ENCODE peak calls at places on chromosomes 16 and 17, in seven cellular contexts. E, Y, D, H, X, V and Z are unnamed samples. For H3K9me3 and H3K27me3, the result is how much of the 10 kb centered on the place peaks cover.

GRCh38 chr16:83995756-83996155 is 27.7 kb downstream of the NECAB2 start:
- DNase-seq in E (no peak), Y (peak), D (peak), H (peak), X (peak), V (no peak), Z (no peak)

GRCh38 chr17:2707721-2708584 is 3.6 kb downstream of the CLUH start:
- DNase-seq in E (no peak), Y (peak), D (no peak), H (no peak), X (peak), V (no peak), Z (no peak)

GRCh38 chr16:50856991-50857390 is 115.1 kb downstream of the CYLD start:
- DNase-seq in E (no peak), Y (no peak), D (no peak), H (no peak), X (no peak), V (no peak), Z (no peak)

GRCh38 chr16:10138881-10139280 is 43.3 kb downstream of the GRIN2A start:
- DNase-seq in E (no peak), Y (no peak), D (no peak), H (no peak), X (no peak), V (no peak), Z (no peak)

GRCh38 chr16:72247821-72248253 is 75.9 kb upstream of the PMFBP1 start:
- DNase-seq in E (no peak), Y (no peak), D (peak), H (peak), X (no peak), V (no peak), Z (no peak)

GRCh38 chr17:66978514-66979061 is 14.1 kb downstream of the CACNG4 start:
- DNase-seq in E (no peak), Y (peak), D (no peak), H (no peak), X (no peak), V (no peak), Z (no peak)

GRCh38 chr17:50841949-50842354 is 6.6 kb downstream of the WFIKKN2 start:
- DNase-seq in E (peak), Y (peak), D (peak), H (peak), X (peak), V (peak), Z (peak)

GRCh38 chr17:73757324-73757942 is 113.2 kb upstream of the SDK2 start:
- DNase-seq in E (no peak), Y (no peak), D (no peak), H (no peak), X (no peak), V (no peak), Z (no peak)

GRCh38 chr16:72985148-72985882 is 62.6 kb downstream of the ZFHX3 start:
- DNase-seq in E (no peak), Y (peak), D (peak), H (peak), X (peak), V (no peak), Z (no peak)

GRCh38 chr17:50203589-50204345 is 2.3 kb upstream of the COL1A1 start:
- DNase-seq in E (no peak), Y (no peak), D (peak), H (peak), X (no peak), V (no peak), Z (no peak)

GRCh38 chr16:24535827-24536226 is 3.5 kb upstream of the RBBP6 start:
- DNase-seq in E (no peak), Y (no peak), D (no peak), H (no peak), X (no peak), V (no peak), Z (no peak)

GRCh38 chr17:69524854-69525253 is 110.4 kb downstream of the MAP2K6 start:
- DNase-seq in E (no peak), Y (no peak), D (no peak), H (no peak), X (no peak), V (no peak), Z (no peak)

GRCh38 chr17:44197980-44198720 is 1.5 kb downstream of the ATXN7L3 start:
- DNase-seq in E (no peak), Y (no peak), D (peak), H (peak), X (no peak), V (no peak), Z (peak)

GRCh38 chr17:42387663-42388380 is 420 bp downstream of the STAT3 start:
- DNase-seq in E (peak), Y (peak), D (no peak), H (no peak), X (peak), V (no peak), Z (peak)

GRCh38 chr17:45311762-45312476 is 4.9 kb downstream of the MAP3K14 start:
- DNase-seq in E (peak), Y (peak), D (peak), H (peak), X (peak), V (peak), Z (peak)

GRCh38 chr17:71528210-71528609 is 592.6 kb upstream of the SOX9 start:
- DNase-seq in E (no peak), Y (no peak), D (no peak), H (no peak), X (no peak), V (no peak), Z (no peak)

GRCh38 chr17:4074831-4075495 is 67.9 kb downstream of the ZZEF1 start:
- DNase-seq in E (no peak), Y (no peak), D (peak), H (peak), X (peak), V (no peak), Z (no peak)

GRCh38 chr17:17391575-17392370 is 85.0 kb upstream of the MED9 start:
- DNase-seq in E (peak), Y (no peak), D (peak), H (no peak), X (peak), V (no peak), Z (no peak)

GRCh38 chr17:57806083-57806830 is 43.6 kb downstream of the MRPS23 start:
- DNase-seq in E (no peak), Y (no peak), D (no peak), H (no peak), X (peak), V (no peak), Z (no peak)

GRCh38 chr16:10609410-10609774 is 29.0 kb upstream of the EMP2 start:
- DNase-seq in E (no peak), Y (no peak), D (peak), H (peak), X (no peak), V (no peak), Z (peak)

GRCh38 chr17:15361151-15361550 is 19.8 kb upstream of the TEKT3 start:
- DNase-seq in E (no peak), Y (no peak), D (peak), H (no peak), X (no peak), V (no peak), Z (no peak)

GRCh38 chr16:10738231-10739077 is 5.2 kb upstream of the NUBP1 start:
- DNase-seq in E (no peak), Y (peak), D (peak), H (peak), X (no peak), V (peak), Z (peak)

GRCh38 chr16:22386976-22387375 is 12.6 kb upstream of the CDR2 start:
- DNase-seq in E (no peak), Y (no peak), D (peak), H (peak), X (no peak), V (no peak), Z (no peak)

GRCh38 chr17:57589151-57590034 is 155.7 kb downstream of the CCDC182 start:
- DNase-seq in E (no peak), Y (no peak), D (no peak), H (no peak), X (no peak), V (no peak), Z (no peak)

GRCh38 chr17:15967706-15968399 is 22.9 kb downstream of the ADORA2B start:
- DNase-seq in E (no peak), Y (no peak), D (peak), H (no peak), X (no peak), V (no peak), Z (no peak)

GRCh38 chr17:69733171-69734014 is 318.9 kb downstream of the MAP2K6 start:
- DNase-seq in E (no peak), Y (peak), D (peak), H (peak), X (no peak), V (no peak), Z (peak)

GRCh38 chr16:50547944-50548658 is at the start of gene NKD1:
- DNase-seq in E (peak), Y (peak), D (peak), H (peak), X (peak), V (peak), Z (peak)

DNA sequence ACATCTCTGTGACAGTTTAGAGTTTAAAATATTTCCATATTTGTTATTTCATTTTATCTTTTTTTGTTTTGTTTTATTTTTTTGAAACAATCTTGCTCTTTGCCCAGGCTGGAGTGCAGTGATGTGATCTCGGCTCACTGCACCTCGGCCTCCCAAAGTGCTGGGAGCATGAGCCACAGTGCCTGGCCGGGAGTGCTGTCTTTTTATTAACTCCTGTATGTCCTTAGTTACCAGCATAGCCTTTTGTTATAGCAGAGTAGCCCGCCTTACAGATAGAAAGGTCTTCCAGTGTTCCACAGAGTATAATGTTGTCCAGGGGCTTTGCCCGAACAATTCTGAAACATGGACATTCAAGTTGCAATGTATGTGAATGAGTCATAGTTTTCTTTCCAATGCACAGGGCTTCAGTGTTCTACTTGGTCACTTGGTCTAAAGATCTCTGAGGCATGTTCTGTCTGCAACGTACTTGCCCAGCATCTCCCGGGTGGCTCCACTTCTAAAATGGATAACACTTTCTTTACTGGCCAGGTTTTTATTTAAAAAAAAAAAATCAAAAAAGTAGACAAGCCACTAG is 125.6 kb downstream of the KCNJ18 start:
- DNase-seq in E (no peak), Y (no peak), D (no peak), H (no peak), X (no peak), V (no peak), Z (no peak)
- H3K9me3 ChIP-seq in E (under half), Y (under half), D (under half), H (under half), X (half or more), V (under half), Z (under half)

GRCh38 chr16:87063543-87063942 is 253.6 kb downstream of the C16orf95 start:
- DNase-seq in E (no peak), Y (no peak), D (no peak), H (no peak), X (peak), V (no peak), Z (no peak)
- H3K27me3 ChIP-seq in E (under half), Y (half or more), D (under half), H (under half), X (under half), V (under half), Z (under half)

GRCh38 chr16:56343661-56344517 is 81.5 kb downstream of the AMFR start:
- DNase-seq in E (no peak), Y (no peak), D (no peak), H (no peak), X (no peak), V (no peak), Z (no peak)

GRCh38 chr16:56346131-56346890 is 79.0 kb downstream of the AMFR start:
- DNase-seq in E (no peak), Y (no peak), D (no peak), H (no peak), X (no peak), V (no peak), Z (no peak)

GRCh38 chr16:56344518-56345405 is 80.6 kb downstream of the AMFR start:
- DNase-seq in E (no peak), Y (no peak), D (no peak), H (no peak), X (no peak), V (no peak), Z (no peak)

GRCh38 chr16:56347166-56347565 is 78.2 kb downstream of the AMFR start:
- DNase-seq in E (no peak), Y (no peak), D (no peak), H (no peak), X (no peak), V (no peak), Z (no peak)

GRCh38 chr16:56345406-56346050 is 79.8 kb downstream of the AMFR start:
- DNase-seq in E (no peak), Y (no peak), D (no peak), H (no peak), X (no peak), V (no peak), Z (no peak)
- H3K4me3 ChIP-seq in E (no peak), Y (no peak), D (no peak), H (no peak), X (no peak), V (no peak), Z (no peak)

GRCh38 chr16:3311496-3311895 is 6.2 kb downstream of the ZNF75A start:
- DNase-seq in E (no peak), Y (no peak), D (no peak), H (no peak), X (no peak), V (no peak), Z (no peak)

GRCh38 chr16:3321802-3322201 is 16.5 kb downstream of the ZNF75A start:
- DNase-seq in E (no peak), Y (no peak), D (no peak), H (no peak), X (no peak), V (no peak), Z (no peak)

DNA sequence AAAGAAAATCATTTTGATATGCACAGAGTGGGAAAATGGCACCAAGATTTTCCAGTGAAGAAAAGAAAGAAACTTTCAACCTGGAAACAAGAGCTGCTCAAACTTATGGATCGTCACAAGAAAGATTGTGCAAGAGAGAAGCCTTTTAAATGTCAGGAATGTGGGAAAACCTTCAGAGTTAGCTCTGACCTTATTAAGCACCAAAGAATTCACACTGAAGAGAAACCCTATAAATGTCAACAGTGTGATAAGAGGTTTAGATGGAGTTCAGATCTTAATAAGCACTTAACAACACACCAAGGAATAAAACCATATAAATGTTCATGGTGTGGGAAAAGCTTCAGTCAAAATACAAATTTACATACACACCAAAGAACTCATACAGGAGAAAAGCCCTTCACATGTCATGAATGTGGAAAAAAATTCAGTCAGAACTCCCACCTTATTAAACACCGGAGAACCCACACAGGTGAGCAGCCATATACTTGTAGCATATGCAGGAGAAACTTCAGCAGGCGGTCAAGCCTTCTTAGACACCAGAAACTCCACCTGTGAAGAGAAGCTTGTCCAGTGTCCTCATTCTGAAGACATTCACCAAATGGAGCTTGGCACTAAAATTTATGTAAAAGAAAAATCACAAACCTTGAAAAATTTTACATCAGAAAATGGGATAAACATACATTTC is 12.2 kb downstream of the ZNF75A start:
- DNase-seq in E (no peak), Y (no peak), D (peak), H (peak), X (no peak), V (no peak), Z (no peak)
- H3K9me3 ChIP-seq in E (half or more), Y (half or more), D (under half), H (half or more), X (half or more), V (under half), Z (half or more)

DNA sequence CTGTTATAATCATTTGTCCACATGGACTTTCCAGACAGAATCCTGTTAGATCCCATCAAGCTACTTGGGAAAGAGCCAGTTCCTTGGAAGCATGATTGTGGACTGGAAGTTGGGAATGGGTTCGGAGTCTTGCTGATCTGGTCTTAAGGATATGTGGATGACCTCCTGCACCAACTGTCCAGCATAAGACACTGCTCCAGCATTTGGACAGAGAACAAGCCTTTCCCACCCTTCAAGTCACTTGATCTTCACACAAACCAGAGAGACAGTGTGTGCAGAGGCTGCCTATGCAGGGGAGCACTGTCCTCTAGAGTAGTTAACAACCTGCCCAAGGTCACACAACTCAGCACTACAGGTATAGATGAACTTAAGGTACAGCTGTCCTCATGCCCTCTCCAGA is 5.8 kb upstream of the MT1B start:
- DNase-seq in E (no peak), Y (no peak), D (no peak), H (peak), X (no peak), V (no peak), Z (no peak)
- H3K27me3 ChIP-seq in E (under half), Y (half or more), D (under half), H (half or more), X (half or more), V (under half), Z (under half)

DNA sequence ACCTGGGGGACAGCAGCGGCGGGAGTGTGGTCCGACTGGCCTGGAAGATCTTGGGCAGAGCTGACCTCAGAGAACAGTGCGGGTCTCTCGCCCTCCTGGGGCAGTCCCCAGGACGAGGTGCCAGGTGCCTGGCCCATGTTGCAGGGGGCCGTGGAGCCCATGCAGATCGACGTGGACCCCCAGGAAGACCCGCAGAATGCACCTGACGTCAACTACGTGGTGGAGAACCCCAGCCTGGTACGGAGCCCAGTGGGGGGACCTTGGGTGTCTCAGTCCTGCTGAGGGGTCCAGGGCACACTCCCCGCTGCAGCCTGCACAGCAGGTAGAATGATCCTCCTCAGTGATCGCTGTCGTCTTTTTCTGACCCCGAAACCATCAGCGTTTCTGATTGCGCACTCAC is 1.4 kb downstream of the GPS1 start:
- DNase-seq in E (no peak), Y (no peak), D (no peak), H (no peak), X (no peak), V (no peak), Z (no peak)
- H3K4me3 ChIP-seq in E (no peak), Y (peak), D (peak), H (peak), X (peak), V (peak), Z (peak)

GRCh38 chr17:61701978-61702377 is 111.0 kb upstream of the NACA2 start:
- DNase-seq in E (no peak), Y (no peak), D (no peak), H (no peak), X (no peak), V (no peak), Z (no peak)

GRCh38 chr17:61704935-61705449 is 114.0 kb upstream of the NACA2 start:
- DNase-seq in E (no peak), Y (no peak), D (no peak), H (no peak), X (no peak), V (no peak), Z (no peak)

GRCh38 chr17:61700252-61700651 is 109.2 kb upstream of the NACA2 start:
- DNase-seq in E (no peak), Y (no peak), D (no peak), H (no peak), X (no peak), V (no peak), Z (no peak)

GRCh38 chr17:61701334-61701733 is 110.3 kb upstream of the NACA2 start:
- DNase-seq in E (no peak), Y (no peak), D (no peak), H (no peak), X (no peak), V (no peak), Z (no peak)

GRCh38 chr17:61702450-61702849 is 111.4 kb upstream of the NACA2 start:
- DNase-seq in E (no peak), Y (no peak), D (no peak), H (no peak), X (no peak), V (no peak), Z (no peak)
- H3K9me3 ChIP-seq in E (under half), Y (half or more), D (under half), H (under half), X (half or more), V (under half), Z (under half)

DNA sequence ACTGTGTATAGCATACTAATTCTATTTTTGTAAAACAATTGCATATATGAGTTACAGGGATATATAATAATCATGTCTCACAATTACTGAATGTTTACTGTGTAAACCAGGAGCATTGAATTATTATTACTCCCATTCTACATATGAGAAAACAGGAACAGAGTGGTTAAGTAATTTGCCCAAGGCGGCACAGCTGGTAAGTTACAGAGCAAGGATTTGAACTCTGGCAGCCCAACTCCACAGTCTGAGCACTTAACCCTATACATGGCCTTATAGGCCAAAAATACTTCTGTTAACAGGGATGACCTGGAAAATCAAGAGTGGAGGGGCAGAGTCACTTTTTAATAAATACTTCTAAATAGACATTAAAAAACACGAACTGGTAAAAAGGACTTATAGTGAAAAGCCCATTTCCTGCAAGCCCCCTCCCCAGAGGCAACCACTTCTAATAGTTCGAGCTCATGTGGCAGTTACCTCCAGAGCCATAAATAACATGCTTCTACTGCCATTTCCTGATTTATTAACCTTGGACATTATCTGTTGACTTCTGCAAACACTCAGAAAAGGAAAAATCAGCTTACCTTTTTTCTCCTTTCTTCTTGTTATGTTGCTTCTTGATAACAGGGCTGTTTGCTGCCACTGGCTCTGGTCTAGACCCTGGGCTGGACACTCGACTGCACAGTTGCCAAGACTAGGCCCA is 22.1 kb upstream of the ADGRG1 start:
- DNase-seq in E (no peak), Y (no peak), D (no peak), H (no peak), X (no peak), V (no peak), Z (no peak)
- H3K27me3 ChIP-seq in E (under half), Y (under half), D (under half), H (under half), X (under half), V (under half), Z (under half)